ENCODE peak calls at places on chromosome 1, in nine cellular contexts. One of them, this sample, is unnamed.
A peak's percentile ranks its signal among the peaks of the same experiment; 100 is the strongest.

GRCh38 chr1:58855351-58856165 is 71.7 kb upstream of the JUN start:
- DNase-seq in epithelial cell of esophagus: peak; percentile 47
- DNase-seq in heart right ventricle: no peak
- DNase-seq in fibroblast of the aortic adventitia: peak; percentile 74
- DNase-seq in ovary: no peak
- DNase-seq in GM20000: no peak
- DNase-seq in sigmoid colon: no peak
- DNase-seq in GM10248: no peak
- DNase-seq in nephron progenitor cell: no peak
- DNase-seq in this sample: no peak

GRCh38 chr1:233988963-233989696 is 84.7 kb downstream of the SLC35F3 start:
- DNase-seq in sigmoid colon: no peak
- DNase-seq in heart right ventricle: no peak
- DNase-seq in GM20000: no peak
- DNase-seq in fibroblast of the aortic adventitia: no peak
- DNase-seq in GM10248: no peak
- DNase-seq in nephron progenitor cell: no peak
- DNase-seq in epithelial cell of esophagus: no peak
- DNase-seq in ovary: no peak
- DNase-seq in this sample: no peak

GRCh38 chr1:155942578-155943141 is 1.2 kb downstream of the RXFP4 start:
- DNase-seq in epithelial cell of esophagus: no peak
- DNase-seq in heart right ventricle: no peak
- DNase-seq in ovary: no peak
- DNase-seq in sigmoid colon: no peak
- DNase-seq in GM10248: no peak
- DNase-seq in fibroblast of the aortic adventitia: peak; percentile 33
- DNase-seq in nephron progenitor cell: no peak
- DNase-seq in GM20000: no peak
- DNase-seq in this sample: no peak

GRCh38 chr1:194830387-194830786 is 1644.0 kb upstream of the B3GALT2 start:
- DNase-seq in sigmoid colon: no peak
- DNase-seq in ovary: no peak
- DNase-seq in epithelial cell of esophagus: no peak
- DNase-seq in fibroblast of the aortic adventitia: no peak
- DNase-seq in GM10248: no peak
- DNase-seq in GM20000: no peak
- DNase-seq in nephron progenitor cell: no peak
- DNase-seq in heart right ventricle: no peak
- DNase-seq in this sample: no peak

GRCh38 chr1:34354367-34354766 is 177.7 kb downstream of the C1orf94 start:
- DNase-seq in nephron progenitor cell: no peak
- DNase-seq in heart right ventricle: no peak
- DNase-seq in GM10248: no peak
- DNase-seq in fibroblast of the aortic adventitia: no peak
- DNase-seq in sigmoid colon: no peak
- DNase-seq in ovary: no peak
- DNase-seq in epithelial cell of esophagus: no peak
- DNase-seq in GM20000: no peak
- DNase-seq in this sample: no peak

GRCh38 chr1:175900171-175900570 is 156.8 kb upstream of the TNR start:
- DNase-seq in GM10248: no peak
- DNase-seq in epithelial cell of esophagus: peak; percentile 12
- DNase-seq in fibroblast of the aortic adventitia: no peak
- DNase-seq in GM20000: no peak
- DNase-seq in heart right ventricle: no peak
- DNase-seq in ovary: no peak
- DNase-seq in sigmoid colon: no peak
- DNase-seq in nephron progenitor cell: no peak
- DNase-seq in this sample: no peak

GRCh38 chr1:119390499-119390898 is 21.9 kb downstream of the HAO2 start:
- DNase-seq in sigmoid colon: no peak
- DNase-seq in ovary: no peak
- DNase-seq in GM20000: no peak
- DNase-seq in fibroblast of the aortic adventitia: no peak
- DNase-seq in nephron progenitor cell: no peak
- DNase-seq in epithelial cell of esophagus: no peak
- DNase-seq in heart right ventricle: no peak
- DNase-seq in GM10248: no peak
- DNase-seq in this sample: no peak

GRCh38 chr1:192925609-192926008 is 116.8 kb downstream of the RGS2 start:
- DNase-seq in fibroblast of the aortic adventitia: no peak
- DNase-seq in epithelial cell of esophagus: no peak
- DNase-seq in GM10248: no peak
- DNase-seq in ovary: no peak
- DNase-seq in nephron progenitor cell: no peak
- DNase-seq in sigmoid colon: no peak
- DNase-seq in GM20000: no peak
- DNase-seq in heart right ventricle: no peak
- DNase-seq in this sample: no peak

GRCh38 chr1:36160949-36161485 is 5.1 kb downstream of the MAP7D1 start:
- DNase-seq in GM10248: peak; percentile 71
- DNase-seq in nephron progenitor cell: peak; percentile 63
- DNase-seq in epithelial cell of esophagus: peak; percentile 64
- DNase-seq in fibroblast of the aortic adventitia: peak; percentile 60
- DNase-seq in GM20000: peak; percentile 75
- DNase-seq in heart right ventricle: peak; percentile 82
- DNase-seq in sigmoid colon: peak; percentile 87
- DNase-seq in ovary: peak; percentile 69
- DNase-seq in this sample: peak; percentile 66

GRCh38 chr1:241266121-241266520 is 90.9 kb downstream of the RGS7 start:
- DNase-seq in ovary: no peak
- DNase-seq in nephron progenitor cell: no peak
- DNase-seq in epithelial cell of esophagus: no peak
- DNase-seq in heart right ventricle: no peak
- DNase-seq in GM10248: no peak
- DNase-seq in GM20000: no peak
- DNase-seq in sigmoid colon: no peak
- DNase-seq in fibroblast of the aortic adventitia: peak; percentile 1
- DNase-seq in this sample: no peak

GRCh38 chr1:103109291-103109920 is 1.1 kb upstream of the COL11A1 start:
- DNase-seq in GM10248: no peak
- DNase-seq in epithelial cell of esophagus: no peak
- DNase-seq in ovary: no peak
- DNase-seq in heart right ventricle: no peak
- DNase-seq in GM20000: no peak
- DNase-seq in sigmoid colon: no peak
- DNase-seq in nephron progenitor cell: no peak
- DNase-seq in fibroblast of the aortic adventitia: no peak
- DNase-seq in this sample: no peak

GRCh38 chr1:103110701-103111100 is 2.4 kb upstream of the COL11A1 start:
- DNase-seq in heart right ventricle: no peak
- DNase-seq in fibroblast of the aortic adventitia: no peak
- DNase-seq in epithelial cell of esophagus: no peak
- DNase-seq in GM10248: no peak
- DNase-seq in ovary: no peak
- DNase-seq in GM20000: no peak
- DNase-seq in sigmoid colon: no peak
- DNase-seq in nephron progenitor cell: no peak
- DNase-seq in this sample: no peak

GRCh38 chr1:103107696-103108524 is at the start of gene COL11A1:
- DNase-seq in nephron progenitor cell: peak; percentile 18
- DNase-seq in epithelial cell of esophagus: no peak
- DNase-seq in GM20000: no peak
- DNase-seq in heart right ventricle: no peak
- DNase-seq in ovary: no peak
- DNase-seq in sigmoid colon: no peak
- DNase-seq in GM10248: no peak
- DNase-seq in fibroblast of the aortic adventitia: no peak
- DNase-seq in this sample: no peak

GRCh38 chr1:103108525-103109150 is 316 bp upstream of the COL11A1 start:
- DNase-seq in nephron progenitor cell: peak; percentile 84
- DNase-seq in fibroblast of the aortic adventitia: no peak
- DNase-seq in GM10248: no peak
- DNase-seq in epithelial cell of esophagus: no peak
- DNase-seq in ovary: peak; percentile 38
- DNase-seq in GM20000: no peak
- DNase-seq in heart right ventricle: no peak
- DNase-seq in sigmoid colon: peak; percentile 61
- DNase-seq in this sample: no peak

GRCh38 chr1:103106426-103107321 is 1.6 kb downstream of the COL11A1 start:
- DNase-seq in GM10248: peak; percentile 34
- DNase-seq in fibroblast of the aortic adventitia: peak; percentile 57
- DNase-seq in heart right ventricle: no peak
- DNase-seq in sigmoid colon: peak; percentile 66
- DNase-seq in epithelial cell of esophagus: peak; percentile 60
- DNase-seq in GM20000: peak; percentile 41
- DNase-seq in nephron progenitor cell: peak; percentile 54
- DNase-seq in ovary: peak; percentile 31
- DNase-seq in this sample: no peak
- TF ChIP-seq CTCF in GM10248: peak; percentile 34
- TF ChIP-seq CTCF in fibroblast of the aortic adventitia: peak; percentile 52
- TF ChIP-seq CTCF in heart right ventricle: peak; percentile 52
- TF ChIP-seq CTCF in sigmoid colon: no peak
- TF ChIP-seq CTCF in epithelial cell of esophagus: peak; percentile 59
- TF ChIP-seq CTCF in GM20000: no peak
- TF ChIP-seq CTCF in nephron progenitor cell: peak; percentile 52
- TF ChIP-seq CTCF in ovary: no peak
- TF ChIP-seq CTCF in this sample: peak; percentile 55

DNA sequence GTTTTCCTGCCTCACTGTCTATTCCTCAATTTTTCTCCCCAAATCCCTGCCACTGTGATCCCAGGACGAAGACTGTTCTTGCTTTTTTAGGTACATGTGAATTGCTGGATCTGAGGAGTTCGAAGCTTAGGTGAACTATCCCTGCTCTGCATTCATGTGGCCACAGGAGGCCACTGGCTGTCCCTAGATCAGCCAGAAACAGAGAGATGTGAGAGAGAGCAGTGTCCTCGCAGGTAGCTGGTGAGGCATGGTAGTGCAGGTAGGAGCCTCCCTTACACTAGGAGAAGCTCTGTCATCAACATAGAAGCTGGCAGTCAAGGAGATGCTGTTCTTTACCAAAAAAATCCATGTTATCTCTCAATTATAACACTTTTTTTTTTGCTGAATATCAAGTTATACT is 71.5 kb downstream of the USP24 start:
- DNase-seq in epithelial cell of esophagus: no peak
- DNase-seq in heart right ventricle: no peak
- DNase-seq in ovary: no peak
- DNase-seq in fibroblast of the aortic adventitia: no peak
- DNase-seq in GM20000: no peak
- DNase-seq in nephron progenitor cell: no peak
- DNase-seq in sigmoid colon: no peak
- DNase-seq in GM10248: no peak
- DNase-seq in this sample: no peak
- TF ChIP-seq CTCF in epithelial cell of esophagus: peak; percentile 37
- TF ChIP-seq CTCF in heart right ventricle: no peak
- TF ChIP-seq CTCF in ovary: no peak
- TF ChIP-seq CTCF in fibroblast of the aortic adventitia: no peak
- TF ChIP-seq CTCF in GM20000: no peak
- TF ChIP-seq CTCF in nephron progenitor cell: peak; percentile 13
- TF ChIP-seq CTCF in sigmoid colon: peak; percentile 15
- TF ChIP-seq CTCF in GM10248: no peak
- TF ChIP-seq CTCF in this sample: peak; percentile 15

DNA sequence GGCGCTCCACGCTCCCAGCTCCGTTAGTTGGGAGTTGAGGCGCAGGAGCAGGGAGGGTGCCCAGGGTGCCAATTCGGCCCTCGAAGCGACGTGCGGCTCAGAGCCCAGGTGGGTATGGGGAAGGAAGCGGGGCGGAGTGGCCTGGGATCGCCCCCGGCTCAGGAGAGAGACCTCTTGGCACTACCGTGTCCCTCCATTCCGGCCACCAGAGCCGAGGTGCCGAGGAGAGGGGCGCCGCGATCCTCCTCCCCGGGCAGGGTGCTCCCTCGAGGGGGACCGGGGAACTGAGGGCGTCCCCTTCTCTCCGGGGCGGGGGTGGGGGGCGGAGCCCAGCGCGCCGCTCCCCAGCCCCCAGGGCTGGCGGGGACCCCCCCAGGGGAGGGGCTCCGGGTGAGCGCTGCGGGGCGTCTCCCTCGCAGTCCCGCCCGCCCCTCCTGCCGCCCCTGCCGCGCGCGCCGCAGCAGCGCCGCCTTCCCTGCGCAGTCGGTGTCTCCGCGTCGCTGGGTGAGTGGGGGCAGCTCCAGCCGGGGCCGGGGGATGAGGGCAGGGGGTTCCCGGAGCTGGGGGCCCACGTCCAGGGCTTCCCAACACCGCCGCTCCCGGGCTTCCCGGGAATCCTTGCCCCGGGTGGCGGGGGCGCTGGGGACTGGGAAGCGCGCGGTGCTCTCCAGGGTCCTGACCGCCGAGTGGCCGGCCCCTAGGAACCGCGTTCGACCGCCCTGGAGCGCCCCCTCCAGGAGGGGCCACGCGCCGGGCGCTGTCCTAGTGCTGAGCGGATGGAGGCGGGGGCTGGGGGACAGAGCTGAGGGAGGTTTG is at the start of gene HPCA:
- DNase-seq in fibroblast of the aortic adventitia: peak; percentile 51
- DNase-seq in epithelial cell of esophagus: peak; percentile 71
- DNase-seq in sigmoid colon: no peak
- DNase-seq in nephron progenitor cell: peak; percentile 98
- DNase-seq in GM10248: peak; percentile 70
- DNase-seq in GM20000: peak; percentile 75
- DNase-seq in heart right ventricle: peak; percentile 46
- DNase-seq in ovary: peak; percentile 75
- DNase-seq in this sample: peak; percentile 46
- TF ChIP-seq CTCF in fibroblast of the aortic adventitia: peak; percentile 68
- TF ChIP-seq CTCF in epithelial cell of esophagus: peak; percentile 51
- TF ChIP-seq CTCF in sigmoid colon: no peak
- TF ChIP-seq CTCF in nephron progenitor cell: peak; percentile 69
- TF ChIP-seq CTCF in GM10248: peak; percentile 59
- TF ChIP-seq CTCF in GM20000: peak; percentile 35
- TF ChIP-seq CTCF in heart right ventricle: peak; percentile 55
- TF ChIP-seq CTCF in ovary: no peak
- TF ChIP-seq CTCF in this sample: peak; percentile 58

DNA sequence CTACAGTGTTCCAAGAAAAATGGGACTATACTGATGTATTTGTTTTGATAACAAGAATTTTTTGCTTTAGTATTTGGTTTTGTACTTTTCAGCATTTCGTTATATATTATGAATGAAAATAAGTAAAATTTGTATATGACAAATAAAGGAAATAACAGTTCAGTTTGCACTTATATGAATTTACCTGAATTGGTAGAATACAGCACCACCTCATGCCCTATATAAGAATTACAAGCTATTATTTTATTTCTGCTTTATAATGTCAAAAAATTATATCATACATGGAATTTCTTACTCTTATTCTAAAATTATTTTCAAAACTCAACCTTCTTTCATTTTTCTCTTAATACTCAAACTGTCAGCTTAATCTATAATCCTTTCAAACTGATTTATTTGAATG is 14.6 kb downstream of the EFCAB7 start:
- DNase-seq in GM10248: no peak
- DNase-seq in nephron progenitor cell: no peak
- DNase-seq in heart right ventricle: no peak
- DNase-seq in epithelial cell of esophagus: peak; percentile 35
- DNase-seq in fibroblast of the aortic adventitia: peak; percentile 41
- DNase-seq in GM20000: no peak
- DNase-seq in ovary: no peak
- DNase-seq in sigmoid colon: no peak
- DNase-seq in this sample: no peak
- TF ChIP-seq CTCF in GM10248: peak; percentile 25
- TF ChIP-seq CTCF in nephron progenitor cell: peak; percentile 18
- TF ChIP-seq CTCF in heart right ventricle: peak; percentile 46
- TF ChIP-seq CTCF in epithelial cell of esophagus: peak; percentile 29
- TF ChIP-seq CTCF in fibroblast of the aortic adventitia: peak; percentile 42
- TF ChIP-seq CTCF in GM20000: no peak
- TF ChIP-seq CTCF in ovary: no peak
- TF ChIP-seq CTCF in sigmoid colon: no peak
- TF ChIP-seq CTCF in this sample: peak; percentile 52

GRCh38 chr1:37931493-37932158 is 15.2 kb downstream of the INPP5B start:
- DNase-seq in GM20000: peak; percentile 96
- DNase-seq in GM10248: peak; percentile 97
- DNase-seq in fibroblast of the aortic adventitia: peak; percentile 85
- DNase-seq in heart right ventricle: peak; percentile 97
- DNase-seq in ovary: peak; percentile 96
- DNase-seq in sigmoid colon: peak; percentile 97
- DNase-seq in nephron progenitor cell: peak; percentile 99
- DNase-seq in epithelial cell of esophagus: peak; percentile 99
- DNase-seq in this sample: peak; percentile 97
- TF ChIP-seq CTCF in GM20000: no peak
- TF ChIP-seq CTCF in GM10248: no peak
- TF ChIP-seq CTCF in fibroblast of the aortic adventitia: no peak
- TF ChIP-seq CTCF in heart right ventricle: no peak
- TF ChIP-seq CTCF in ovary: no peak
- TF ChIP-seq CTCF in sigmoid colon: no peak
- TF ChIP-seq CTCF in nephron progenitor cell: no peak
- TF ChIP-seq CTCF in epithelial cell of esophagus: no peak
- TF ChIP-seq CTCF in this sample: peak; percentile 29

This sample was measured in left ventricle myocardium inferior.